ENCODE peak calls at places on chromosomes 5 and 9, in six cellular contexts. K, Y, V, J, L and Z are unnamed samples.

GRCh38 chr5:140329739-140330481 is 16.5 kb downstream of the HBEGF start:
- DNase-seq in K (no peak), Y (no peak), V (no peak), J (no peak), L (no peak), Z (no peak)

GRCh38 chr9:135275163-135275925 is 187.9 kb downstream of the OLFM1 start:
- DNase-seq in K (no peak), Y (no peak), V (peak), J (no peak), L (peak), Z (no peak)

GRCh38 chr9:130366888-130367550 is 77.7 kb upstream of the ASS1 start:
- DNase-seq in K (no peak), Y (no peak), V (no peak), J (no peak), L (no peak), Z (no peak)

GRCh38 chr9:78167356-78167755 is 68.5 kb upstream of the CEP78 start:
- DNase-seq in K (no peak), Y (no peak), V (no peak), J (no peak), L (peak), Z (no peak)

GRCh38 chr9:130268521-130269131 is 3.1 kb downstream of the HMCN2 start:
- DNase-seq in K (no peak), Y (no peak), V (no peak), J (peak), L (no peak), Z (no peak)

GRCh38 chr5:10257870-10258269 is 7.8 kb downstream of the CCT5 start:
- DNase-seq in K (peak), Y (no peak), V (no peak), J (no peak), L (no peak), Z (no peak)

GRCh38 chr5:58266402-58266801 is 193.5 kb downstream of the PLK2 start:
- DNase-seq in K (no peak), Y (peak), V (no peak), J (no peak), L (no peak), Z (peak)

GRCh38 chr5:54785729-54786548 is 199.5 kb downstream of the ESM1 start:
- DNase-seq in K (no peak), Y (peak), V (peak), J (peak), L (no peak), Z (peak)

DNA sequence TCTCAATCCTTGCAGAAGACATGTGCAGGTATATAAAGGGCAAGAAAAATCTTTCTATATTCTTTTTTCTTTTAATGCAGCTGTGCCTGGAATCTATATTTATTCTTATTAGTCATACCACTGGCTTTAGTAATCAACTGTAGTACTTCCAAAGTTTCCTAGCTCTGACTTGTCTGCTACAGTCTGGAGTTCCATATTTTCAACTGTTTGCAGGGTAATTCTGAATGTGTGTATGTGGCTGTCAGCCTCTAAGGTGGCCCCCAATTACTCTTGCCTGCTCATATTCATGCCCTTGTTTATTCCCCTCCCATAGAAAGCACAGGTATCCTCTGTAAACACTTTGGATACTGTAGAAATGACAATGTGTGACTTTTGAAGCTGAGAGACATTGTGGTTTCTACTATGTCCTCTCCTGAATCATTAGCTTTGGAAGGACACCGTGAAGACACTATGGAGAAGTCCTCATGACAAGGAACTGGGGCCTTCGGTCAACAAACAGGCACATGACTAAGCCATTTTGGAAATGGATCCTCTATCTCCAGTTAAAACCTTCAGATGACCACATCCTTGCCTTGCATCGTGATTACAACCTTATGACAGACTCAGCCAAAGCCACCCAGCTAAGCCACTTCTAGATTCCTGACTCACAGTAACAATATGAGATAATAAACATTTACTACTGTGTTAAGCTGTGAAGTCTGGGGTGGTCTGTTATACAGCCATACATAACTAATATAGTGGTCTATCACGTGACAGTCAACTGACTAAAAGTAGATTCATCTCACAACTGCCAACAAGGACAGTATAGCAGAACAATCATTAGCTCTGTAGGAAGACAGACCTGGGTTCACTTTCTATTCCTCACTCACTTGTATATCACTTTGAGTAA is 49.5 kb upstream of the SUSD1 start:
- DNase-seq in K (no peak), Y (peak), V (no peak), J (no peak), L (no peak), Z (peak)
- H3K27ac ChIP-seq in K (no peak), Y (peak), V (no peak), J (no peak), L (no peak), Z (no peak)

GRCh38 chr9:131621551-131622321 is 76.4 kb downstream of the PRRT1B start:
- DNase-seq in K (no peak), Y (no peak), V (peak), J (no peak), L (no peak), Z (no peak)
- H3K27ac ChIP-seq in K (no peak), Y (no peak), V (peak), J (no peak), L (no peak), Z (no peak)

GRCh38 chr9:103364753-103365152 is 369.6 kb downstream of the CYLC2 start:
- DNase-seq in K (no peak), Y (peak), V (no peak), J (no peak), L (no peak), Z (no peak)
- H3K27ac ChIP-seq in K (no peak), Y (no peak), V (no peak), J (no peak), L (no peak), Z (no peak)

GRCh38 chr9:87193925-87194380 is 246.6 kb upstream of the GAS1 start:
- DNase-seq in K (no peak), Y (peak), V (no peak), J (no peak), L (no peak), Z (peak)
- H3K27ac ChIP-seq in K (no peak), Y (peak), V (no peak), J (peak), L (no peak), Z (no peak)

DNA sequence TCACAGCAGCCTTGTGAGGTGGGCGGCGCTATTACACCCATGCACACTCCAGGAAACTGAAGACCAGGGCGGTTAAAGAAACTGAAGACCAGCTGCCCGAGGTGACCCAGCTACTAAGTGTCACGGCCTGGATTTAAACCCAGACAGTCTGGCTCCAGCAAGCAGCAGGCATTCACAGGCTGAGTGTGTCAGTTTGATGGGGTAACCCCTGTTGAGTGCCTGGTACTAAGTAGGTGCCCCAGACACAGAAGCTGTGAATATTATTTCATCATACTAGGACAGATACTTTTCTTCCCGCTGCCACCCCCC is 7.3 kb downstream of the ENG start:
- DNase-seq in K (peak), Y (peak), V (no peak), J (no peak), L (no peak), Z (peak)
- H3K27ac ChIP-seq in K (peak), Y (peak), V (no peak), J (peak), L (peak), Z (peak)

GRCh38 chr9:36192196-36192595 is 1.5 kb downstream of the CLTA start:
- DNase-seq in K (no peak), Y (peak), V (no peak), J (no peak), L (no peak), Z (peak)

GRCh38 chr9:36191696-36192095 is 975 bp downstream of the CLTA start:
- DNase-seq in K (no peak), Y (peak), V (no peak), J (no peak), L (no peak), Z (no peak)

GRCh38 chr9:36194326-36195000 is 3.7 kb downstream of the CLTA start:
- DNase-seq in K (no peak), Y (peak), V (no peak), J (no peak), L (no peak), Z (no peak)

GRCh38 chr9:36191290-36191645 is 547 bp downstream of the CLTA start:
- DNase-seq in K (peak), Y (peak), V (no peak), J (no peak), L (peak), Z (peak)

DNA sequence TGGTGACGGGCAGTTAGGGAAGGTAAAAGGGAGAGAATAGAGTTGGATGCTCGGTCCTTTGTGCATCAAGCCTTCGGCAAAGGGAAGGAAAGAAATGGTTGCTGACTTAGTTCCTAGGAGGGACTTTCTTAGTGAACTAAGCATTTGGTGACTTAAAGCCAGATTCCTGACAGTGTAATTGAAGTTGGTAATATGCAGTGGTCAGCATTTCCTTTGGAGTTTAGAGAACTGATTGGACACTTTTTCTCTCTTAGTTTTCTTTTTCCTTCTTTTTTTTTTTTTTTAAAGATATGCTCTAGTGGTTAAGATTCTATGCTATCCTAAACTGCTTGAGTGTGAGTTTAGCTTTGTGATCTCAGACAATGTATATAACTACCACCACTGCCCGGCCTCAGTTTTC is 2.3 kb downstream of the CLTA start:
- DNase-seq in K (no peak), Y (peak), V (no peak), J (no peak), L (no peak), Z (no peak)
- H3K27ac ChIP-seq in K (no peak), Y (no peak), V (no peak), J (no peak), L (no peak), Z (no peak)

GRCh38 chr9:95330720-95331404 is 13.4 kb upstream of the FANCC start:
- DNase-seq in K (no peak), Y (no peak), V (no peak), J (no peak), L (no peak), Z (no peak)
- H3K27ac ChIP-seq in K (no peak), Y (no peak), V (no peak), J (no peak), L (no peak), Z (no peak)

GRCh38 chr5:155274484-155274883 is 260.9 kb downstream of the KIF4B start:
- DNase-seq in K (no peak), Y (no peak), V (no peak), J (no peak), L (no peak), Z (no peak)
- H3K27ac ChIP-seq in K (no peak), Y (no peak), V (no peak), J (no peak), L (no peak), Z (no peak)